ENCODE peak calls at places on chromosomes 2 and 18, in ten cellular contexts. P is left ventricle myocardium inferior, G is astrocyte, H is HepG2, W is adipocyte, J is aorta, L is DND-41, U is Peyer's patch, M is heart right ventricle, E is mucosa of descending colon. B is an unnamed sample. For H3K9me3 and H3K4me1, the result is how much of the 10 kb centered on the place peaks cover.

GRCh38 chr2:227404575-227404974 is 16.8 kb upstream of the SCYGR1 start:
- DNase-seq in H (no peak), M (no peak), G (no peak), P (no peak), W (no peak), U (no peak), J (no peak), E (no peak), L (no peak), B (no peak)

GRCh38 chr2:160246356-160246755 is 46.3 kb upstream of the ITGB6 start:
- DNase-seq in J (no peak), E (no peak), P (no peak), G (peak), U (no peak), L (no peak), H (no peak), M (no peak), W (no peak), B (no peak)

GRCh38 chr2:96934096-96934495 is 52.3 kb downstream of the FAM178B start:
- DNase-seq in L (no peak), U (peak), P (no peak), E (peak), H (no peak), J (no peak), M (no peak), G (no peak), W (no peak), B (no peak)

GRCh38 chr2:219399716-219400478 is 12.2 kb upstream of the DNPEP start:
- DNase-seq in M (no peak), U (no peak), W (peak), J (peak), G (no peak), P (no peak), E (no peak), H (no peak), L (no peak), B (no peak)

GRCh38 chr2:237593596-237594310 is 3.2 kb upstream of the RAB17 start:
- DNase-seq in P (no peak), U (peak), G (no peak), M (no peak), L (no peak), E (peak), W (no peak), J (peak), H (no peak), B (no peak)

GRCh38 chr2:12270876-12271588 is 445.7 kb upstream of the TRIB2 start:
- DNase-seq in L (no peak), G (no peak), W (no peak), M (no peak), H (no peak), U (no peak), J (no peak), E (no peak), P (no peak), B (no peak)

GRCh38 chr18:75548353-75548752 is 120.8 kb upstream of the SMIM21 start:
- DNase-seq in P (no peak), M (no peak), H (no peak), J (no peak), U (no peak), G (peak), W (no peak), E (no peak), L (peak), B (no peak)

GRCh38 chr18:24632158-24632988 is 171.9 kb downstream of the HRH4 start:
- DNase-seq in W (no peak), L (no peak), J (no peak), E (no peak), H (no peak), M (no peak), P (no peak), U (no peak), G (no peak), B (no peak)

GRCh38 chr2:240503848-240504247 is 53.9 kb downstream of the ANKMY1 start:
- DNase-seq in J (peak), M (no peak), W (no peak), U (no peak), E (no peak), P (no peak), G (no peak), H (no peak), L (peak), B (no peak)

GRCh38 chr2:220071716-220072115 is 444.3 kb downstream of the SLC4A3 start:
- DNase-seq in W (no peak), H (no peak), E (no peak), M (no peak), P (no peak), U (no peak), G (no peak), L (no peak), J (no peak), B (no peak)

GRCh38 chr2:76008001-76008702 is 297.4 kb upstream of the GCFC2 start:
- DNase-seq in U (no peak), E (peak), L (no peak), H (no peak), M (no peak), G (no peak), J (no peak), P (no peak), W (no peak), B (peak)

GRCh38 chr2:235106874-235107639 is 155.2 kb downstream of the SH3BP4 start:
- DNase-seq in P (peak), U (peak), G (peak), L (peak), J (no peak), W (peak), E (peak), M (peak), H (peak), B (peak)

GRCh38 chr18:9950289-9951016 is 36.6 kb downstream of the VAPA start:
- DNase-seq in P (no peak), L (no peak), J (no peak), E (no peak), U (no peak), H (no peak), G (peak), M (no peak), W (no peak), B (no peak)

GRCh38 chr2:118061135-118061955 is 26.9 kb upstream of the INSIG2 start:
- DNase-seq in W (peak), G (peak), L (no peak), H (peak), E (no peak), J (no peak), P (no peak), U (no peak), M (peak), B (no peak)

GRCh38 chr2:164073053-164073757 is 337.4 kb upstream of the FIGN start:
- DNase-seq in M (no peak), U (no peak), W (peak), G (peak), J (no peak), E (no peak), L (no peak), P (no peak), H (no peak), B (peak)

GRCh38 chr2:56014075-56014730 is 90.6 kb upstream of the EFEMP1 start:
- DNase-seq in W (no peak), J (no peak), E (no peak), H (no peak), L (no peak), U (no peak), P (no peak), G (no peak), M (no peak), B (no peak)

GRCh38 chr2:111972955-111973565 is 74.7 kb downstream of the MERTK start:
- DNase-seq in G (no peak), J (no peak), L (no peak), P (no peak), E (no peak), H (no peak), M (peak), W (no peak), U (no peak), B (no peak)

GRCh38 chr2:223056656-223057418 is 4.8 kb downstream of the KCNE4 start:
- DNase-seq in J (no peak), P (no peak), H (no peak), W (no peak), M (no peak), E (no peak), L (no peak), G (peak), U (no peak), B (no peak)

GRCh38 chr2:8058652-8059051 is 623.2 kb upstream of the ID2 start:
- DNase-seq in L (no peak), G (no peak), U (no peak), P (no peak), W (no peak), H (no peak), J (no peak), M (no peak), E (no peak), B (no peak)

GRCh38 chr2:144501118-144501517 is 18.8 kb downstream of the ZEB2 start:
- DNase-seq in L (no peak), M (no peak), G (no peak), H (no peak), P (no peak), U (no peak), W (no peak), E (no peak), J (no peak), B (no peak)

GRCh38 chr18:70600225-70600925 is 311.5 kb downstream of the SOCS6 start:
- DNase-seq in L (no peak), H (no peak), P (no peak), M (no peak), G (no peak), W (no peak), E (no peak), U (no peak), J (no peak), B (no peak)
- H3K9me3 ChIP-seq in L (under half), H (under half), P (under half), M (under half), G (under half), W (under half), E (under half), U (under half), J (under half), B (under half)

GRCh38 chr2:48227617-48228344 is 302.2 kb upstream of the STON1 start:
- DNase-seq in U (no peak), E (no peak), L (no peak), M (no peak), P (no peak), H (no peak), W (peak), G (no peak), J (no peak), B (no peak)
- H3K4me1 ChIP-seq in U (under half), E (under half), L (under half), M (under half), P (under half), H (under half), W (under half), G (under half), J (under half), B (under half)

GRCh38 chr2:2788076-2788475 is 457.0 kb upstream of the MYT1L start:
- DNase-seq in U (peak), W (no peak), M (no peak), H (no peak), J (no peak), E (no peak), G (no peak), L (no peak), P (no peak), B (no peak)
- H3K9me3 ChIP-seq in U (under half), W (under half), M (under half), H (under half), J (under half), E (under half), G (under half), L (under half), P (under half), B (under half)

GRCh38 chr2:150483532-150483931 is 3.9 kb downstream of the RND3 start:
- DNase-seq in M (no peak), H (no peak), J (no peak), G (no peak), E (no peak), W (no peak), L (no peak), U (no peak), P (no peak), B (no peak)
- H3K4me1 ChIP-seq in M (half or more), H (under half), J (under half), G (half or more), E (under half), W (half or more), L (under half), U (under half), P (half or more), B (under half)

GRCh38 chr2:181052523-181052891 is 72.1 kb downstream of the UBE2E3 start:
- DNase-seq in H (no peak), G (no peak), M (no peak), J (no peak), U (no peak), W (no peak), P (no peak), L (no peak), E (no peak), B (no peak)

GRCh38 chr2:181051861-181052522 is 71.6 kb downstream of the UBE2E3 start:
- DNase-seq in J (no peak), L (no peak), P (no peak), W (no peak), U (no peak), G (no peak), E (no peak), M (no peak), H (no peak), B (no peak)

GRCh38 chr2:181046833-181047232 is 66.4 kb downstream of the UBE2E3 start:
- DNase-seq in P (no peak), G (no peak), W (no peak), E (no peak), J (no peak), H (no peak), M (no peak), U (no peak), L (no peak), B (no peak)

GRCh38 chr2:181047829-181048228 is 67.4 kb downstream of the UBE2E3 start:
- DNase-seq in G (no peak), E (no peak), H (no peak), W (no peak), M (no peak), J (no peak), U (no peak), P (no peak), L (no peak), B (peak)
- H3K9me3 ChIP-seq in G (under half), E (under half), H (under half), W (under half), M (under half), J (under half), U (under half), P (under half), L (under half), B (under half)

GRCh38 chr2:113858764-113859163 is 31.1 kb upstream of the ACTR3 start:
- DNase-seq in P (no peak), H (no peak), W (peak), M (no peak), J (no peak), U (no peak), G (peak), L (no peak), E (no peak), B (no peak)

GRCh38 chr2:113857454-113857853 is 32.4 kb upstream of the ACTR3 start:
- DNase-seq in L (no peak), E (no peak), U (no peak), W (no peak), J (no peak), M (no peak), H (no peak), G (no peak), P (no peak), B (no peak)

GRCh38 chr2:113863166-113863565 is 26.7 kb upstream of the ACTR3 start:
- DNase-seq in L (no peak), E (no peak), P (no peak), H (no peak), W (no peak), G (no peak), U (no peak), J (no peak), M (no peak), B (no peak)

GRCh38 chr2:113861740-113862139 is 28.1 kb upstream of the ACTR3 start:
- DNase-seq in M (no peak), H (no peak), J (no peak), G (no peak), E (no peak), W (no peak), U (no peak), L (no peak), P (no peak), B (no peak)
- H3K4me1 ChIP-seq in M (under half), H (under half), J (under half), G (under half), E (under half), W (under half), U (under half), L (under half), P (under half), B (under half)

GRCh38 chr18:48031011-48031480 is 100.6 kb upstream of the SMAD2 start:
- DNase-seq in M (peak), P (no peak), G (peak), L (peak), U (no peak), H (peak), W (peak), J (peak), E (peak), B (peak)

GRCh38 chr18:48032876-48033769 is 102.7 kb upstream of the SMAD2 start:
- DNase-seq in U (no peak), G (peak), L (no peak), E (no peak), J (peak), M (no peak), P (no peak), H (no peak), W (peak), B (no peak)

GRCh38 chr18:48033770-48034650 is 103.6 kb upstream of the SMAD2 start:
- DNase-seq in G (no peak), P (no peak), H (no peak), U (no peak), L (no peak), M (no peak), J (peak), W (no peak), E (no peak), B (no peak)

GRCh38 chr18:48029296-48029986 is 99.0 kb upstream of the SMAD2 start:
- DNase-seq in L (no peak), M (no peak), G (no peak), U (no peak), E (no peak), H (no peak), W (no peak), J (peak), P (no peak), B (no peak)

GRCh38 chr18:48031641-48032040 is 101.2 kb upstream of the SMAD2 start:
- DNase-seq in E (no peak), J (peak), P (no peak), M (no peak), H (no peak), W (no peak), G (no peak), L (no peak), U (no peak), B (no peak)
- H3K9me3 ChIP-seq in E (under half), J (under half), P (under half), M (under half), H (under half), W (under half), G (under half), L (under half), U (under half), B (under half)

GRCh38 chr18:79478484-79479113 is 82.9 kb downstream of the NFATC1 start:
- DNase-seq in E (no peak), H (no peak), W (no peak), J (peak), L (no peak), U (peak), M (no peak), G (no peak), P (peak), B (no peak)

GRCh38 chr18:79479114-79479760 is 83.5 kb downstream of the NFATC1 start:
- DNase-seq in L (no peak), J (peak), P (no peak), U (no peak), M (no peak), H (no peak), E (no peak), W (no peak), G (no peak), B (no peak)

GRCh38 chr18:79481041-79481790 is 85.5 kb downstream of the NFATC1 start:
- DNase-seq in J (peak), E (no peak), H (no peak), L (no peak), M (no peak), W (no peak), P (peak), G (no peak), U (peak), B (no peak)

GRCh38 chr18:79480171-79480981 is 84.6 kb downstream of the NFATC1 start:
- DNase-seq in G (no peak), M (no peak), E (peak), H (no peak), J (peak), P (peak), L (no peak), U (peak), W (no peak), B (no peak)

GRCh38 chr18:79479761-79480161 is 84.0 kb downstream of the NFATC1 start:
- DNase-seq in G (no peak), J (peak), H (no peak), E (no peak), W (no peak), M (no peak), U (peak), P (peak), L (no peak), B (no peak)
- H3K4me1 ChIP-seq in G (under half), J (under half), H (under half), E (under half), W (under half), M (under half), U (under half), P (under half), L (under half), B (under half)

GRCh38 chr2:13858626-13859025 is 773.9 kb upstream of the LRATD1 start:
- DNase-seq in W (peak), U (no peak), G (peak), L (no peak), J (no peak), H (no peak), M (no peak), P (no peak), E (no peak), B (no peak)
- H3K9me3 ChIP-seq in W (under half), U (under half), G (under half), L (under half), J (under half), H (half or more), M (under half), P (under half), E (under half), B (under half)

B was measured in BE2C.